ENCODE peak calls at places on chromosomes 5 and 9, in six cellular contexts. H, Y, M, E, V and L are unnamed samples. For H3K27me3, the result is how much of the 10 kb centered on the place peaks cover.

GRCh38 chr5:133531178-133531577 is 81.2 kb downstream of the FSTL4 start:
- DNase-seq in M (no peak), E (no peak), V (no peak), Y (no peak), H (no peak), L (no peak)

GRCh38 chr9:5869315-5870019 is 21.2 kb upstream of the MLANA start:
- DNase-seq in Y (no peak), M (peak), V (no peak), E (peak), H (no peak), L (no peak)

GRCh38 chr5:41788800-41789395 is 81.3 kb downstream of the OXCT1 start:
- DNase-seq in Y (no peak), E (no peak), V (no peak), M (no peak), H (peak), L (peak)

GRCh38 chr5:130243641-130244040 is 339.4 kb downstream of the CHSY3 start:
- DNase-seq in H (no peak), E (no peak), M (peak), Y (no peak), V (no peak), L (no peak)

GRCh38 chr5:143882520-143882919 is 70.6 kb downstream of the HMHB1 start:
- DNase-seq in E (no peak), V (no peak), Y (no peak), H (peak), M (no peak), L (peak)

GRCh38 chr5:61842840-61843239 is 463.2 kb upstream of the KIF2A start:
- DNase-seq in M (no peak), E (no peak), H (no peak), Y (no peak), V (no peak), L (no peak)

GRCh38 chr9:98873535-98874432 is 66.3 kb downstream of the GALNT12 start:
- DNase-seq in E (peak), H (no peak), Y (no peak), M (no peak), V (no peak), L (no peak)

GRCh38 chr5:179588166-179588565 is 35.3 kb downstream of the HNRNPH1 start:
- DNase-seq in V (no peak), Y (no peak), H (peak), E (peak), M (no peak), L (peak)

GRCh38 chr9:133880136-133880535 is 112.0 kb downstream of the VAV2 start:
- DNase-seq in E (peak), H (no peak), V (no peak), M (no peak), Y (no peak), L (no peak)

GRCh38 chr9:35828716-35829083 is at the start of gene FAM221B:
- DNase-seq in M (peak), E (peak), V (no peak), Y (peak), H (no peak), L (no peak)

GRCh38 chr9:133657120-133657661 is 21.0 kb downstream of the DBH start:
- DNase-seq in Y (no peak), V (no peak), H (peak), M (no peak), E (no peak), L (no peak)

GRCh38 chr9:113844466-113844865 is 31.6 kb upstream of the ZNF618 start:
- DNase-seq in E (no peak), M (no peak), Y (no peak), V (no peak), H (no peak), L (no peak)

GRCh38 chr5:96344678-96345612 is 88.1 kb downstream of the PCSK1 start:
- DNase-seq in M (no peak), E (peak), V (no peak), H (peak), Y (peak), L (peak)

GRCh38 chr9:36488322-36488838 is 84.3 kb upstream of the MELK start:
- DNase-seq in M (no peak), E (no peak), V (no peak), Y (no peak), H (no peak), L (no peak)

GRCh38 chr5:160799160-160799559 is 52.9 kb downstream of the ATP10B start:
- DNase-seq in H (no peak), M (no peak), Y (no peak), V (no peak), E (peak), L (no peak)

GRCh38 chr5:112685386-112685785 is 52.3 kb upstream of the APC start:
- DNase-seq in M (no peak), H (no peak), V (no peak), Y (no peak), E (no peak), L (peak)

GRCh38 chr5:180133551-180133950 is 62.0 kb upstream of the RNF130 start:
- DNase-seq in V (no peak), H (no peak), M (no peak), E (peak), Y (no peak), L (no peak)

GRCh38 chr5:51829691-51830090 is 446.4 kb downstream of the ISL1 start:
- DNase-seq in H (no peak), V (no peak), M (no peak), E (no peak), Y (no peak), L (no peak)

GRCh38 chr9:133347515-133347984 is 381 bp downstream of the MED22 start:
- DNase-seq in E (peak), M (no peak), H (no peak), V (no peak), Y (peak), L (peak)

GRCh38 chr9:136644593-136645342 is 17.9 kb upstream of the EGFL7 start:
- DNase-seq in H (peak), M (peak), V (no peak), E (peak), Y (peak), L (peak)

GRCh38 chr9:124683043-124683442 is 88.1 kb downstream of the NR6A1 start:
- DNase-seq in E (no peak), M (no peak), H (no peak), V (no peak), Y (no peak), L (no peak)

GRCh38 chr9:105425817-105426433 is 21.9 kb upstream of the FSD1L start:
- DNase-seq in V (no peak), H (peak), E (peak), Y (no peak), M (no peak), L (no peak)

GRCh38 chr9:134983094-134983493 is 65.4 kb upstream of the FCN1 start:
- DNase-seq in V (peak), H (no peak), E (peak), Y (no peak), M (peak), L (no peak)

GRCh38 chr5:134090482-134090881 is 24.0 kb upstream of the TCF7 start:
- DNase-seq in M (no peak), E (no peak), V (no peak), H (no peak), Y (no peak), L (no peak)

GRCh38 chr5:158086856-158087255 is 227.9 kb upstream of the CLINT1 start:
- DNase-seq in V (no peak), M (no peak), E (peak), H (no peak), Y (no peak), L (no peak)

GRCh38 chr5:135834639-135835529 is at the start of gene SLC25A48:
- DNase-seq in E (peak), V (peak), H (peak), Y (peak), M (peak), L (no peak)

GRCh38 chr9:124500796-124501611 is 6.2 kb downstream of the NR5A1 start:
- DNase-seq in M (no peak), V (no peak), E (no peak), H (no peak), Y (no peak), L (no peak)

GRCh38 chr5:80002677-80003076 is 11.6 kb upstream of the MTX3 start:
- DNase-seq in V (no peak), H (no peak), Y (no peak), E (no peak), M (no peak), L (no peak)

GRCh38 chr5:69001605-69002004 is 92.2 kb upstream of the SLC30A5 start:
- DNase-seq in Y (no peak), V (no peak), E (peak), M (no peak), H (no peak), L (no peak)

GRCh38 chr9:89328064-89328463 is 9.8 kb downstream of the SECISBP2 start:
- DNase-seq in Y (no peak), H (peak), V (no peak), E (no peak), M (no peak), L (peak)

DNA sequence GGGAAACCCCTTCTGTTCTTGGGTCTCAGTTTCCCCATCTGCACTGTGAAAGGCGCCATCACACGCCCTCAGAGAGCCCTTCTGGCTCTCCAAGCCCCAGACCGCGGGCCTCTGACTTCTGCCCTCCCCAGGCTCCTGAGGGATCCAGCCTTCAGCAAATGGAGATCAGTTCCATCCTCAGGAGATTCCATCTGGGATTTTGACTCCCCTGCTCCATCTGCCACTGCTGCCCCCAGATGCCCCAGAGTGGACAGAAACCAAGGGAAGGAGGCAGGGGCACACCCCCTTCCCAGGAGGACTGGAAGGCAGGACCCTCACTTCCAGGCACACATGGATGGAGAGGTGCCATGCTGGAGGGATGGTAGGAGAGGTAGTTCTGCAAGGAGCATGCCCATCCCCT is 18.7 kb upstream of the RPS14 start:
- DNase-seq in E (no peak), V (no peak), M (no peak), H (no peak), Y (no peak), L (no peak)
- H3K23ac ChIP-seq in E (no peak), V (no peak), M (no peak), H (peak), Y (peak), L (no peak)

GRCh38 chr5:34412769-34413168 is 243.4 kb upstream of the RAI14 start:
- DNase-seq in E (peak), V (no peak), H (peak), Y (no peak), M (no peak), L (no peak)
- H2AFZ ChIP-seq in E (no peak), V (no peak), H (peak), Y (no peak), M (no peak), L (no peak)

DNA sequence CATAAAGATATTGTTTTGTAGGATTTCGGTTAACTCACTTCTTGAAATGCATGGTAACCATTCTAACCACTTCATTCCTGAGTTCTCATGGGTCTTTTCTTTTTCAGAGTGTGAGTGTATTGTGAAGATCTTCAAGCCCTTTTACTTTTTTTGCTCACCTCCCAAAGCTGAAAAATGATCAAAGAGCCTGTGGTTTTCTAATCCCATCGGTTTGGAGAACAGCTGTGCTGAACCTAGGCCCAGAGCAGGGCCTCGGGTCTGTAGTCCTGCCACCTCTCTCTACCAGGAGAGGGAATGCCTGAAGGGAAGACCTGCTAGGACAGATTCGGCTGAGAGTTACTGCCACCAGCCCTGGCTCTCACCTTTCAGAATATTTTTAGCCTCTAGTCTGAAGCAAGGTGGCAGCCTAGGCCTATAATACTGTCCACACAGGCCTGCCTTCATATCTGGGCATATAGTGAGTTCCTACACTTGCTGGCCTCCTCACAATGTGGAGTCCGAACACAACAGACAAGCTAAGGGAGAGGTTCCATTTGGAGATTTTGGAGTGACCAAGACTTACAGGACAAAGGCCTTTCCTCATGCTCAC is 13.8 kb downstream of the RGMB start:
- DNase-seq in M (no peak), V (no peak), H (no peak), E (no peak), Y (no peak), L (no peak)
- H3K27me3 ChIP-seq in M (under half), V (under half), H (under half), E (under half), Y (under half), L (under half)

GRCh38 chr5:72452515-72453259 is 54.5 kb downstream of the ZNF366 start:
- DNase-seq in H (peak), E (peak), Y (no peak), V (no peak), M (no peak), L (peak)

GRCh38 chr5:72453260-72453775 is 53.9 kb downstream of the ZNF366 start:
- DNase-seq in H (no peak), E (no peak), M (no peak), Y (no peak), V (no peak), L (peak)

GRCh38 chr5:72455477-72455876 is 51.7 kb downstream of the ZNF366 start:
- DNase-seq in H (no peak), M (no peak), E (no peak), V (no peak), Y (no peak), L (no peak)

GRCh38 chr5:72454996-72455395 is 52.2 kb downstream of the ZNF366 start:
- DNase-seq in V (no peak), Y (no peak), M (no peak), H (no peak), E (no peak), L (no peak)

DNA sequence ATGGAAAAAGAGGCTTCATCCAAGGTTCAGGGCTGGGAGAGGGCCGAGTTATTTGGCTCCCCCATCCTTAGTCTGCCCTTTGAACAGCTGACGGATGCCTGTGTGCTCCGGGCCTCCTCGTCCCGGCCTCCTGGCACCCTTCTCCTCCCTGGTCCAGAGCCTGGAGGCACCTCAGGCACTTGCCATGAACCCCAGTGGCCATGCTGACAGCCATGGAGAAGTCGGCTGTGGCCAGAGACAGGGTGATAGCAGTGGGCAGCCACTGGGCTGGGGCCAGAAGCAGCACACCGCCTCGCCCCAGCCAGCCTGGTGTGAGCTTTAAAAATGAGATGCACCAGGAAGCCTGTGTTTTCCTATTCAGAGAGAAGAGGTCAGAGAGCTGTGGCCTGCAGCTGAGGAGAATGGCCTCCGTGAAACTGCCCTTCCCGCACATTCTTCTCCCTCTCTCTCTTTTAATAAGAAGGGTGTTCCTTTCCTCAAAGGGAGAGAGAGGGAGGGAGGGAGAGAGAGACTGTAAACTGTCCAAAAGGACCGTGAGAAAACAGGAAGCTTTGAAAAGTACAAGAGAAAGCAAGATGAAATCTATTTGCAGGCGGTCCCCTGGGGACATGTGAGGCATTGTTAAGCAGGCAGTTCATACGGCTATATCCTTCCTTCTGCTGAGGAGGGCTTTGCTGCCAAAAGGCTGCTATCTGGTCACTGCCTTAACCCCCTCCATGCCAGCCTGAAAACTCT is 55.3 kb downstream of the ZNF366 start:
- DNase-seq in Y (no peak), M (no peak), H (peak), E (peak), V (no peak), L (peak)
- H3K23ac ChIP-seq in Y (peak), M (no peak), H (peak), E (no peak), V (no peak), L (no peak)

DNA sequence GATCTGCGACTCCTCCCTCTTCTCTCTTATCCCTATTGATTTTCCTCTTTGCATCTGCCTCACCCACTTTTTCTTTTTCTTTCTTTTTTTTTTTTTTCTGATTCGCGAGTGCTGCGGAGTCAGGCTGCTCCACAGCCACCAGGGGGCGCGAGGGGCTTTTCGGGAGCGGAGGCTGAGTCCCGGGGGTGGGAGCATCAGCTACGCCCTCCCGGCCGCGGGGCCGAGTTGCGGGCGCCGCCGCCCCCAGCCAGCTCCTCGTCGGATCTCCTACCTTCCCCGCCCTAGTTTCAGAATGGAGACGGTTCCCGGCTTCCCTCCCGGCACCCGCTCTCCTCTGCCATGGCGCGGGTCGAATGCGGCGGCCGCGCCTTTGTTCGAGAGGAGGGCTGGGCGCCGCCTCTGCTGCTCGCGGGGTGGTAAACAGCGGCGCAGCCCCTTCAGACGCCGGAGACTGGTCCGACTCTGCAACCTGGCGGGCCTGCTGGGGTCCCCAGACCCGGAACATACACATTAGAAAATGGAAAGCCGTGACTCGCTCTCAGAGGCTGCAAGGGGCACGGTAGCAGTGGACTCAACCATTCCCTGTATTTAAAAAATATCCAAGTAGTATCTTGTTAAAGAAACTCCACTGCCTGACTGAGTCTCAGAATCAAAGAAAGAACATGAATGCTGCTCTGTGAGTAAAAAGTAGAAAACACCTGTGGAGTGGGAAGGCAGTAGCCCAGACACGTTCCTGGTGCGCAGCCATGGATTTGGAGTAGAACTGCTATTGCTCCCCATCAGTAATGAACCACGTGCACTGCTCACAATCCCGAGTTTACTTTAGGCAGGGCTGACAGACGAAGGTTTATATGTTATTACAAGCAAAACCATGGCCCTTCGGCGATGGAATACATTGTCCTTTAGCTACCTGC is 55.7 kb downstream of the DPYSL3 start:
- DNase-seq in Y (peak), H (peak), V (peak), E (peak), M (peak), L (peak)
- H2AFZ ChIP-seq in Y (peak), H (peak), V (no peak), E (peak), M (no peak), L (peak)

GRCh38 chr5:108625654-108626053 is 122.0 kb upstream of the FER start:
- DNase-seq in E (no peak), H (no peak), M (no peak), V (no peak), Y (no peak), L (no peak)
- H3K27me3 ChIP-seq in E (under half), H (under half), M (under half), V (under half), Y (under half), L (under half)

GRCh38 chr9:87469833-87470465 is 27.7 kb upstream of the DAPK1 start:
- DNase-seq in V (no peak), H (no peak), M (no peak), Y (no peak), E (no peak), L (no peak)
- H3K23ac ChIP-seq in V (no peak), H (no peak), M (no peak), Y (no peak), E (no peak), L (no peak)

GRCh38 chr5:35417040-35417439 is 186.8 kb upstream of the PRLR start:
- DNase-seq in V (no peak), H (no peak), Y (no peak), M (no peak), E (no peak), L (no peak)
- H2AFZ ChIP-seq in V (no peak), H (no peak), Y (no peak), M (no peak), E (no peak), L (no peak)

GRCh38 chr5:141763526-141763925 is 81.5 kb upstream of the ARAP3 start:
- DNase-seq in Y (no peak), V (no peak), H (no peak), E (no peak), M (no peak), L (no peak)
- H3K27me3 ChIP-seq in Y (under half), V (under half), H (half or more), E (under half), M (under half), L (half or more)